ENCODE peak calls at places on chromosomes 1 and 21, in ten cellular contexts. One of them, this sample, is unnamed. For H3K4me1 and H3K27me3, the result is how much of the 10 kb centered on the place peaks cover.

GRCh38 chr1:50156241-50157010 is 47.7 kb downstream of the ELAVL4 start:
- DNase-seq in adrenal gland: no peak
- DNase-seq in CD8-positive, alpha-beta memory T cell: no peak
- DNase-seq in mesendoderm: peak
- DNase-seq in GM23338: no peak
- DNase-seq in endothelial cell of umbilical vein: no peak
- DNase-seq in lower lobe of right lung: no peak
- DNase-seq in ovary: no peak
- DNase-seq in spleen: no peak
- DNase-seq in K562: no peak
- DNase-seq in this sample: no peak

GRCh38 chr21:31557956-31558838 is 101.3 kb upstream of the SOD1 start:
- DNase-seq in lower lobe of right lung: no peak
- DNase-seq in spleen: peak
- DNase-seq in adrenal gland: no peak
- DNase-seq in GM23338: peak
- DNase-seq in ovary: peak
- DNase-seq in endothelial cell of umbilical vein: no peak
- DNase-seq in K562: no peak
- DNase-seq in mesendoderm: peak
- DNase-seq in CD8-positive, alpha-beta memory T cell: peak
- DNase-seq in this sample: no peak

GRCh38 chr1:244330318-244330625 is 121.4 kb downstream of the ADSS2 start:
- DNase-seq in adrenal gland: no peak
- DNase-seq in K562: no peak
- DNase-seq in endothelial cell of umbilical vein: no peak
- DNase-seq in spleen: no peak
- DNase-seq in GM23338: no peak
- DNase-seq in lower lobe of right lung: no peak
- DNase-seq in ovary: no peak
- DNase-seq in CD8-positive, alpha-beta memory T cell: no peak
- DNase-seq in mesendoderm: no peak
- DNase-seq in this sample: no peak

GRCh38 chr21:45420061-45420521 is 15.1 kb downstream of the COL18A1 start:
- DNase-seq in K562: no peak
- DNase-seq in mesendoderm: no peak
- DNase-seq in adrenal gland: peak
- DNase-seq in spleen: peak
- DNase-seq in ovary: peak
- DNase-seq in CD8-positive, alpha-beta memory T cell: no peak
- DNase-seq in endothelial cell of umbilical vein: no peak
- DNase-seq in GM23338: no peak
- DNase-seq in lower lobe of right lung: peak
- DNase-seq in this sample: no peak

GRCh38 chr1:110292327-110292741 is 46.8 kb upstream of the RBM15 start:
- DNase-seq in K562: no peak
- DNase-seq in adrenal gland: no peak
- DNase-seq in GM23338: no peak
- DNase-seq in endothelial cell of umbilical vein: peak
- DNase-seq in mesendoderm: no peak
- DNase-seq in lower lobe of right lung: no peak
- DNase-seq in ovary: no peak
- DNase-seq in CD8-positive, alpha-beta memory T cell: no peak
- DNase-seq in spleen: no peak
- DNase-seq in this sample: no peak

GRCh38 chr1:177567393-177567792 is 396.6 kb downstream of the BRINP2 start:
- DNase-seq in spleen: no peak
- DNase-seq in GM23338: peak
- DNase-seq in endothelial cell of umbilical vein: no peak
- DNase-seq in adrenal gland: no peak
- DNase-seq in lower lobe of right lung: no peak
- DNase-seq in ovary: no peak
- DNase-seq in mesendoderm: peak
- DNase-seq in CD8-positive, alpha-beta memory T cell: no peak
- DNase-seq in K562: no peak
- DNase-seq in this sample: no peak

GRCh38 chr1:215682232-215682631 is 115.1 kb downstream of the KCTD3 start:
- DNase-seq in mesendoderm: no peak
- DNase-seq in GM23338: peak
- DNase-seq in adrenal gland: no peak
- DNase-seq in lower lobe of right lung: no peak
- DNase-seq in spleen: no peak
- DNase-seq in K562: no peak
- DNase-seq in endothelial cell of umbilical vein: no peak
- DNase-seq in CD8-positive, alpha-beta memory T cell: no peak
- DNase-seq in ovary: no peak
- DNase-seq in this sample: no peak

GRCh38 chr1:173865468-173866164 is 2.2 kb downstream of the GAS5 start:
- DNase-seq in lower lobe of right lung: no peak
- DNase-seq in mesendoderm: no peak
- DNase-seq in adrenal gland: no peak
- DNase-seq in GM23338: no peak
- DNase-seq in K562: peak
- DNase-seq in ovary: no peak
- DNase-seq in spleen: no peak
- DNase-seq in CD8-positive, alpha-beta memory T cell: no peak
- DNase-seq in endothelial cell of umbilical vein: no peak
- DNase-seq in this sample: no peak

GRCh38 chr1:246695136-246695535 is 29.1 kb upstream of the SCCPDH start:
- DNase-seq in endothelial cell of umbilical vein: no peak
- DNase-seq in adrenal gland: peak
- DNase-seq in ovary: no peak
- DNase-seq in mesendoderm: no peak
- DNase-seq in lower lobe of right lung: no peak
- DNase-seq in GM23338: no peak
- DNase-seq in spleen: no peak
- DNase-seq in CD8-positive, alpha-beta memory T cell: no peak
- DNase-seq in K562: no peak
- DNase-seq in this sample: no peak

GRCh38 chr1:246699095-246699735 is 25.0 kb upstream of the SCCPDH start:
- DNase-seq in ovary: peak
- DNase-seq in GM23338: peak
- DNase-seq in adrenal gland: peak
- DNase-seq in CD8-positive, alpha-beta memory T cell: peak
- DNase-seq in mesendoderm: peak
- DNase-seq in endothelial cell of umbilical vein: peak
- DNase-seq in lower lobe of right lung: peak
- DNase-seq in spleen: peak
- DNase-seq in K562: peak
- DNase-seq in this sample: peak

GRCh38 chr1:246695666-246696065 is 28.5 kb upstream of the SCCPDH start:
- DNase-seq in ovary: no peak
- DNase-seq in mesendoderm: no peak
- DNase-seq in GM23338: no peak
- DNase-seq in adrenal gland: no peak
- DNase-seq in lower lobe of right lung: no peak
- DNase-seq in endothelial cell of umbilical vein: no peak
- DNase-seq in spleen: no peak
- DNase-seq in K562: no peak
- DNase-seq in CD8-positive, alpha-beta memory T cell: no peak
- DNase-seq in this sample: no peak

GRCh38 chr1:246703581-246703980 is 20.6 kb upstream of the SCCPDH start:
- DNase-seq in endothelial cell of umbilical vein: no peak
- DNase-seq in CD8-positive, alpha-beta memory T cell: no peak
- DNase-seq in mesendoderm: no peak
- DNase-seq in K562: no peak
- DNase-seq in adrenal gland: no peak
- DNase-seq in GM23338: no peak
- DNase-seq in spleen: no peak
- DNase-seq in lower lobe of right lung: peak
- DNase-seq in ovary: no peak
- DNase-seq in this sample: no peak

DNA sequence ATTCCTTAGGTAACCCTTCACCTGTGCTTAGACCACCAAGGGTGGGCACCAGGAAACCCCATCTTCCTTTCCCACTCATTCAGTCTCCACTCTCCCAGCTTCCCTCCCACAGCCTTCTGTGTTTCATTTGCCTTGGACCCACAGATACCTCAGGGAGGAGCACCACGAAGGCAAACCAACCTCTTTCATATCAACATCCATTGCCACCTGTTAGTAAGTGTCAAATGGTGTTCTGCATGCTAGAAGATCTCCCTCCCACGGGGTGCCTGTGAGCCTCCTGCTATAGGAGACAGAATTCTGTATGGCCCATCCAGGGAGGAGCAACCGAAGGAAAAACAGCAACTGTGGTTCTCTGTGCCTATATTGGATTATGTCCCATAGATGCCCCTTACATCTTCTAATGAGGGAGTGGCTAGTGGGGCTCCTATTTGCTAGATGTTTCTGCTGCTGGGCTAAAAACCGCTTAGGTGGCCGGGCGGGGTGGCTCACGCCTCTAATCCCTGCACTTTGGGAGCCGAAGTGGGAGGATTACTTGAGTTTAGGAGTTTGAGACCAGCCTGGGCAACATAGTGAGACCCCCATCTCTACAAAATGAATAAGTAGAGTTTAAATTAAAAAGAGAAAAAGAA is 25.6 kb upstream of the SCCPDH start:
- DNase-seq in lower lobe of right lung: no peak
- DNase-seq in CD8-positive, alpha-beta memory T cell: no peak
- DNase-seq in endothelial cell of umbilical vein: no peak
- DNase-seq in ovary: no peak
- DNase-seq in GM23338: no peak
- DNase-seq in K562: no peak
- DNase-seq in adrenal gland: no peak
- DNase-seq in spleen: no peak
- DNase-seq in mesendoderm: no peak
- DNase-seq in this sample: no peak
- H3K4me3 ChIP-seq in lower lobe of right lung: peak
- H3K4me3 ChIP-seq in CD8-positive, alpha-beta memory T cell: peak
- H3K4me3 ChIP-seq in endothelial cell of umbilical vein: no peak
- H3K4me3 ChIP-seq in ovary: peak
- H3K4me3 ChIP-seq in GM23338: peak
- H3K4me3 ChIP-seq in K562: no peak
- H3K4me3 ChIP-seq in adrenal gland: no peak
- H3K4me3 ChIP-seq in spleen: no peak
- H3K4me3 ChIP-seq in mesendoderm: no peak
- H3K4me3 ChIP-seq in this sample: no peak

DNA sequence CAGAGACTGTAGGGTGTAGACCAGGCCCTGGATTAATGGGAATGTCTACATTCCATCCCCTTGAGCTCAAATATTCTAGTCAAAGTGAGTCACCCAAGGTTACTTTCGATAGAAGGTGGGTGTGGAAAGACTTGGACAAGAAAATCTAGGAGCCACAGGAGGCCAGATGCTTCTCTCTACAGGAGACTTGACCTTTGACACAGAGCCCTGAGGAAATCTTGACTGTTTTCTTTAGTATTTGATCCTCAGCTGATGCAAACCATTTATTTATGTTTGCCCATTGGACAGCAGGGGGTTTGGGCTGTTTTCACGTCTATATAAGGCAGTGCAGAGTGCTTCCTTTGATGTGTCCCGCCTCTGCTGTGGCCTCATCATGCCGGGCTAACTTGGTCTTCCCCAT is 15.7 kb upstream of the MAP3K7CL start:
- DNase-seq in lower lobe of right lung: no peak
- DNase-seq in spleen: no peak
- DNase-seq in CD8-positive, alpha-beta memory T cell: no peak
- DNase-seq in GM23338: peak
- DNase-seq in mesendoderm: peak
- DNase-seq in ovary: no peak
- DNase-seq in K562: no peak
- DNase-seq in adrenal gland: no peak
- DNase-seq in endothelial cell of umbilical vein: no peak
- DNase-seq in this sample: no peak
- H3K4me1 ChIP-seq in lower lobe of right lung: under half
- H3K4me1 ChIP-seq in spleen: under half
- H3K4me1 ChIP-seq in CD8-positive, alpha-beta memory T cell: under half
- H3K4me1 ChIP-seq in GM23338: under half
- H3K4me1 ChIP-seq in mesendoderm: under half
- H3K4me1 ChIP-seq in ovary: under half
- H3K4me1 ChIP-seq in K562: under half
- H3K4me1 ChIP-seq in adrenal gland: under half
- H3K4me1 ChIP-seq in endothelial cell of umbilical vein: under half
- H3K4me1 ChIP-seq in this sample: under half

DNA sequence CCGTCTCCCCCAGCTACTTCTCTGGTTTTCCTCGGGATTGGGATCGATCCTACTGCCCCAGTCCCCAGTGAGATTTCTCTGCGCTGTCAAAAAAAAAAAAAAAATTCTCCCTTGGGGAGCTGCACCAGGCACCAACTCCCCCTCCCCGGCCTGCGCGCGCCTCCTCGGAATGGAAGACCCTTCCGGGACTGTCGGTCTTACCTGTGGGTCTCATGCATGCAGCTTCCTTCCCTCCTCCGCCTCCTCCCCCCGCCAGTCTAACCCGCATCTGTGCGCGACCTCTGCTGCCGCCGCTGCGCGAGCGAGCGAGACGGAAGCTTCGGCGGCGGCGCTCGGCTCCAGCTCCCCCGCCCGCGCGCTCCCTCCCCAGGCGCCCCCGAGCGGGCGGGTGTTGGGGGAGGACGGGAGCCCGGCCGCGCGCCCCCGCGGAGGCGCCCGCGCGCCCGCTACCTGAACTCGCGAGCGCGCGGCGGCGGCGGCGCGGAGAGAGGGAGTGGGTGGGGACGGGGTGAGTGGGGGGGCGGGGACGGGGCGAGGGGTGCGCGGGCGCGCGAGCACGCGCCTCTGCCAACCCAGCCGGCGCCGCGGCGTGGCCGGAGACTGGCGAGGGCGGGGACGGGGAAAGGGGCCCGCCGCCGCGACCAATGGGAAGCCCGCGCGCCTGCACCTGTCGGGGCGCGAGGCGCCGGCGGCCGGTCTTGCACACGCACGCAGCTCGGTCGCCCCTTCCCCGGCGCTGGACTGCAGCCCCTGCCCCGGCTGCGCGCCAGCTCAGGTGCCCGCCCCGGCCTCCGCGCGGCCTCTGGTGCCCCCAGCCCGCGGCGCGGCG is at the start of gene SUSD4:
- DNase-seq in adrenal gland: peak
- DNase-seq in GM23338: peak
- DNase-seq in ovary: peak
- DNase-seq in endothelial cell of umbilical vein: no peak
- DNase-seq in spleen: peak
- DNase-seq in mesendoderm: peak
- DNase-seq in K562: peak
- DNase-seq in CD8-positive, alpha-beta memory T cell: peak
- DNase-seq in lower lobe of right lung: peak
- DNase-seq in this sample: peak
- H3K27me3 ChIP-seq in adrenal gland: under half
- H3K27me3 ChIP-seq in GM23338: under half
- H3K27me3 ChIP-seq in ovary: under half
- H3K27me3 ChIP-seq in endothelial cell of umbilical vein: under half
- H3K27me3 ChIP-seq in spleen: under half
- H3K27me3 ChIP-seq in mesendoderm: under half
- H3K27me3 ChIP-seq in K562: under half
- H3K27me3 ChIP-seq in CD8-positive, alpha-beta memory T cell: under half
- H3K27me3 ChIP-seq in lower lobe of right lung: under half
- H3K27me3 ChIP-seq in this sample: under half

DNA sequence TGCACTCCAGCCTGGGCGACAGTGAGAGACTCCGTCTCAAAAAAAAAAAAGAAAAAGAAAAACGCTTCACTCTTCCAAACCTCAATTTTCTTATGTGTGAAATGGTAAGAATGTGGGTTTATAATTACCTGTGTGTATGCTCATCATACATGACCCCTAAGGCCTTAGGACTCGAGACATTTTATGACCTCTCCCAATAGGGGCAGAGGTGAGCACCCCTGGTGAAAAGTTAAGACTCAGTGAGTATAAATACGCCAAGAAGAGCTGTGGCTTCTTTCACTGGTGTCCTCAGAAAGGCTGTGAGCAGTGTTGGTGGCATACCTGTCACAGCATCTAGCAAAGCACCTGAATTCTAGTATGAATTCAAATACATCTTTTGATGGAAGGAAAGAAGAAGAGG is 7.8 kb upstream of the FCMR start:
- DNase-seq in spleen: no peak
- DNase-seq in lower lobe of right lung: no peak
- DNase-seq in ovary: no peak
- DNase-seq in CD8-positive, alpha-beta memory T cell: no peak
- DNase-seq in endothelial cell of umbilical vein: no peak
- DNase-seq in GM23338: no peak
- DNase-seq in mesendoderm: no peak
- DNase-seq in adrenal gland: no peak
- DNase-seq in K562: no peak
- DNase-seq in this sample: no peak
- H3K4me3 ChIP-seq in spleen: no peak
- H3K4me3 ChIP-seq in lower lobe of right lung: no peak
- H3K4me3 ChIP-seq in ovary: no peak
- H3K4me3 ChIP-seq in CD8-positive, alpha-beta memory T cell: no peak
- H3K4me3 ChIP-seq in endothelial cell of umbilical vein: no peak
- H3K4me3 ChIP-seq in GM23338: no peak
- H3K4me3 ChIP-seq in mesendoderm: no peak
- H3K4me3 ChIP-seq in adrenal gland: no peak
- H3K4me3 ChIP-seq in K562: no peak
- H3K4me3 ChIP-seq in this sample: no peak